ENCODE peak calls at places on chromosomes 1 and 21, in nine cellular contexts. U is CD4-positive, alpha-beta T cell; E is foreskin fibroblast; G is cardiac fibroblast; Q is heart right ventricle; K is fibroblast of lung; H is fibroblast of villous mesenchyme; L is neural progenitor cell; X is IMR-90. A is an unnamed sample.

GRCh38 chr1:53327183-53327941 is 508 bp downstream of the LRP8 start:
- DNase-seq in U (peak; percentile 56), E (peak; percentile 57), G (peak; percentile 32), Q (no peak), K (no peak), H (peak; percentile 31), L (peak; percentile 79), X (peak; percentile 15), A (peak; percentile 89)

GRCh38 chr1:192974701-192975100 is 84.5 kb downstream of the UCHL5 start:
- DNase-seq in U (no peak), E (peak; percentile 63), G (peak; percentile 17), Q (no peak), K (peak; percentile 48), H (peak; percentile 42), L (no peak), X (peak; percentile 21), A (no peak)

GRCh38 chr1:7650801-7651200 is 120.3 kb upstream of the VAMP3 start:
- DNase-seq in U (no peak), E (no peak), G (no peak), Q (no peak), K (no peak), H (no peak), L (peak; percentile 55), X (no peak), A (no peak)

GRCh38 chr1:38064232-38064903 is 17.8 kb upstream of the POU3F1 start:
- DNase-seq in U (no peak), E (peak; percentile 68), G (peak; percentile 46), Q (no peak), K (peak; percentile 32), H (peak; percentile 16), L (peak; percentile 62), X (peak; percentile 88), A (peak; percentile 97)

GRCh38 chr1:244159646-244160045 is 108.6 kb downstream of the ZBTB18 start:
- DNase-seq in U (no peak), E (no peak), G (no peak), Q (no peak), K (no peak), H (no peak), L (no peak), X (no peak), A (no peak)

GRCh38 chr1:2126331-2127180 is 68.0 kb downstream of the FAAP20 start:
- DNase-seq in U (no peak), E (no peak), G (no peak), Q (no peak), K (no peak), H (no peak), L (peak; percentile 1), X (no peak), A (peak; percentile 62)

GRCh38 chr1:48645883-48646282 is 130.8 kb downstream of the BEND5 start:
- DNase-seq in U (no peak), E (no peak), G (no peak), Q (no peak), K (no peak), H (no peak), L (no peak), X (no peak), A (no peak)

GRCh38 chr1:247210062-247210385 is 38.2 kb upstream of the ZNF124 start:
- DNase-seq in U (no peak), E (no peak), G (no peak), Q (no peak), K (peak; percentile 8), H (no peak), L (no peak), X (peak; percentile 15), A (no peak)

GRCh38 chr1:178644308-178645120 is 80.5 kb upstream of the RALGPS2 start:
- DNase-seq in U (no peak), E (peak; percentile 77), G (peak; percentile 78), Q (peak; percentile 17), K (peak; percentile 71), H (peak; percentile 95), L (no peak), X (peak; percentile 59), A (peak; percentile 53)

GRCh38 chr1:6396998-6397397 is 3.4 kb upstream of the ACOT7 start:
- DNase-seq in U (no peak), E (peak; percentile 27), G (no peak), Q (no peak), K (no peak), H (no peak), L (no peak), X (no peak), A (no peak)

GRCh38 chr1:6389971-6390370 is 3.6 kb downstream of the ACOT7 start:
- DNase-seq in U (no peak), E (no peak), G (no peak), Q (no peak), K (no peak), H (no peak), L (no peak), X (no peak), A (no peak)

GRCh38 chr1:6392081-6392879 is 1.3 kb downstream of the ACOT7 start:
- DNase-seq in U (no peak), E (peak; percentile 41), G (no peak), Q (no peak), K (no peak), H (no peak), L (no peak), X (no peak), A (peak; percentile 84)

GRCh38 chr1:6392880-6393399 is 627 bp downstream of the ACOT7 start:
- DNase-seq in U (no peak), E (no peak), G (no peak), Q (no peak), K (no peak), H (no peak), L (peak; percentile 73), X (no peak), A (peak; percentile 95)

GRCh38 chr1:6393400-6394187 is at the start of gene ACOT7:
- DNase-seq in U (peak; percentile 89), E (peak; percentile 95), G (peak; percentile 90), Q (peak; percentile 89), K (peak; percentile 82), H (peak; percentile 88), L (peak; percentile 95), X (peak; percentile 78), A (peak; percentile 100)
- TF ChIP-seq CTCF in U (no peak), E (no peak), G (peak; percentile 32), Q (peak; percentile 23), K (peak; percentile 22), H (peak; percentile 25), L (no peak), X (peak; percentile 25), A (peak; percentile 8)

GRCh38 chr1:200243042-200243437 is 166.8 kb downstream of the ZNF281 start:
- DNase-seq in U (no peak), E (peak; percentile 74), G (no peak), Q (no peak), K (peak; percentile 72), H (peak; percentile 45), L (peak; percentile 55), X (peak; percentile 55), A (no peak)
- TF ChIP-seq CTCF in U (no peak), E (no peak), G (no peak), Q (no peak), K (no peak), H (no peak), L (no peak), X (no peak), A (no peak)

DNA sequence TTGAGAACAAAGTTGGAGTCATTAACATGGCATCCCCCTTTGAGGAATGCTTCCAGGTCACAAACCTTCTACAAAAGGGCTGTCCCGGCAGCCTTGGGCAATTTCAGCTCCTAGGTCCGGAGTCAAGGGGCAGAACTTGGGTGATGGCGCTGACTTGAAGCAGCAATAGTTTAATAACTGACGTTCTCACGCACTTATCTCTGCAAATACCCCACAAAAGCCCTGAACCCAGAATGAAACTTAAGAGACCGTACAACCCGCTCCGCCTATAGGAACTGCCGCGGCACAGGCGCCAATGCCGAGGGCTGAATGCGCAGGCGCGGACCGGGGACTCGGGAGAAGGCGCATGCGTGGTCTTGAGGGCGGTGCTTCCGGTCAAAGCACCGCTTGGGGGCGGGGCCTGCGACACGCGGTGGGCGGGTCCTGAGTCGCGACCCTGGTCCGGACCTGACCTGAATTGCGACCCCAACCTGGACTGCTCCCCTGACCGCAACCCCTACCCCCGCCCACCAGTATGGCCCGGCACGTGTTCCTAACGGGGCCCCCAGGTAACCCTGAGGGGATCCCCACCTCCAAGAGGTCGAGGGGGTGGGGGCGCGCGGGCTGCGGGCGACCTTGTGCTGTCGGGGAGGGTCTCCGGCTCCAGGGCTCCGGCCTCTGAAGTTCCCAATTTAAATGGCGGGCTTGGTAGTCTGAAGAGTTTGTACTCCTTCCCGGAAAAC is at the start of gene NTPCR:
- DNase-seq in U (peak; percentile 98), E (peak; percentile 97), G (peak; percentile 95), Q (peak; percentile 94), K (peak; percentile 92), H (peak; percentile 90), L (peak; percentile 98), X (peak; percentile 90), A (peak; percentile 98)
- TF ChIP-seq CTCF in U (no peak), E (no peak), G (peak; percentile 8), Q (no peak), K (no peak), H (no peak), L (peak; percentile 5), X (no peak), A (no peak)

DNA sequence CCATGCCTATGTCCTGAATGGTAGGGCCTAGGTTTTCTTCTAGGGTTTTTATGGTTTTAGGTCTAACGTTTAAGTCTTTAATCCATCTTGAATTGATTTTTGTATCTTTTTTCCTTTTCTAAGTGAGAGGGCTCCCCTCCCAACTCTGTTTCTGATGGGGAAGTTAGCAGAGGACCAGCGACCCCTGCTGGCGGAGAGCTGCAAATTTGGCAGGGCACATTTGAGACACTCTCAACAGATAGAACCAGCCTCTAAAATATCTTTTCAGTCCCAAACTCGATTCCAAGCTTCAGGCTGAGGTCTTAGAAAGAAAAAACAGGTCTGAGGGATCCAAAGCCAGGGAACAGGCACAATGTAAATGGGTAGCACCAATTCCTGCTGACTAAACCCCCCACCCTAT is 32.5 kb downstream of the LRRC3 start:
- DNase-seq in U (peak; percentile 49), E (peak; percentile 74), G (peak; percentile 28), Q (no peak), K (peak; percentile 38), H (peak; percentile 26), L (peak; percentile 45), X (peak; percentile 19), A (peak; percentile 84)
- TF ChIP-seq CTCF in U (peak; percentile 15), E (peak; percentile 50), G (peak; percentile 74), Q (peak; percentile 21), K (peak; percentile 25), H (peak; percentile 61), L (peak; percentile 66), X (peak; percentile 52), A (peak; percentile 64)

GRCh38 chr21:17688912-17689874 is 76.5 kb upstream of the BTG3 start:
- DNase-seq in U (peak; percentile 56), E (no peak), G (peak; percentile 73), Q (peak; percentile 35), K (no peak), H (peak; percentile 45), L (no peak), X (peak; percentile 12), A (no peak)
- TF ChIP-seq CTCF in U (peak; percentile 30), E (peak; percentile 16), G (no peak), Q (peak; percentile 19), K (no peak), H (no peak), L (peak; percentile 36), X (no peak), A (no peak)

DNA sequence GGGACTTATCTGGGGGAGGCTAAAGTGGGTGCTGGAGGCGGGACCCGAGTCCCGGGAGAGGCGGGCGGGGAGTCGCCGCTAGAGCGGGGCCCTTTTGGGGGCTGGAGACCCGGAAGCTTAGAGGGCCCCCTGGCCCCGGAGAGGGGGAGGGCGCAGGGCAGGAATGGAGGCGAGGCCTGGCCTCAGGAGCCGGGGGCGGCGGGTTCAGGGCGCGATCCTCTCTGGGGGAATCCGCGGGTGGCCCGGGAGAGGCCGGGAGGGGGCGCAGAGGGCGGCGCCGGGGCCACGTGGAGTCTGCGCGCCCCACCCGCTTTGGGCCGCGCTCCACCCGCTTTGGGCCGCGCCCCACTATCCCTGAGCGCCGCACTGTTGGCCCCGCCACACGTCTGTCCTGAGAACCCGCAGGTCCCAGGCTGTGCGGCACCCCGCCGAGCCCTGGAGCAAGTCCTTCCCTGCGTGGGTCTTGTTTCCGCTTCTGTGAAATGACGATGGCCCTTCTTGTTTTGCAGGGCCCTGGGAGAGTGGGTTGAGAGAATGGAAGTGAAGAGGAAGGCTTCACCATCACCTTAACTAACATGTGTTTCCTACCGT is 84.4 kb downstream of the NKAIN1 start:
- DNase-seq in U (peak; percentile 63), E (peak; percentile 88), G (peak; percentile 76), Q (peak; percentile 38), K (peak; percentile 55), H (peak; percentile 67), L (peak; percentile 88), X (peak; percentile 32), A (peak; percentile 92)
- TF ChIP-seq CTCF in U (peak; percentile 35), E (peak; percentile 28), G (no peak), Q (peak; percentile 35), K (peak; percentile 22), H (peak; percentile 34), L (peak; percentile 27), X (peak; percentile 28), A (no peak)